ENCODE peak calls at places on chromosomes 2 and 18, in six cellular contexts. One of them, this sample, is unnamed.
A peak's percentile ranks its signal among the peaks of the same experiment; 100 is the strongest.

GRCh38 chr2:215358891-215359575 is 47.2 kb downstream of the ATIC start:
- DNase-seq in IMR-90: peak; percentile 47
- DNase-seq in right lobe of liver: no peak
- DNase-seq in gastrocnemius medialis: no peak
- DNase-seq in HepG2: no peak
- DNase-seq in body of pancreas: no peak
- DNase-seq in this sample: no peak

GRCh38 chr2:168198476-168199192 is 48.8 kb downstream of the STK39 start:
- DNase-seq in IMR-90: peak; percentile 76
- DNase-seq in gastrocnemius medialis: no peak
- DNase-seq in HepG2: peak; percentile 82
- DNase-seq in right lobe of liver: no peak
- DNase-seq in body of pancreas: no peak
- DNase-seq in this sample: no peak

GRCh38 chr18:55510809-55511208 is 77.2 kb downstream of the TCF4 start:
- DNase-seq in HepG2: no peak
- DNase-seq in gastrocnemius medialis: no peak
- DNase-seq in body of pancreas: peak; percentile 11
- DNase-seq in IMR-90: peak; percentile 92
- DNase-seq in right lobe of liver: no peak
- DNase-seq in this sample: peak; percentile 30

GRCh38 chr2:197145471-197146056 is 165.0 kb downstream of the ANKRD44 start:
- DNase-seq in right lobe of liver: no peak
- DNase-seq in IMR-90: no peak
- DNase-seq in gastrocnemius medialis: no peak
- DNase-seq in HepG2: no peak
- DNase-seq in body of pancreas: peak; percentile 12
- DNase-seq in this sample: no peak

GRCh38 chr2:47088371-47089082 is 66.6 kb downstream of the STPG4 start:
- DNase-seq in gastrocnemius medialis: no peak
- DNase-seq in body of pancreas: no peak
- DNase-seq in IMR-90: peak; percentile 56
- DNase-seq in HepG2: peak; percentile 47
- DNase-seq in right lobe of liver: no peak
- DNase-seq in this sample: no peak

GRCh38 chr2:80068068-80068467 is 236.5 kb downstream of the LRRTM1 start:
- DNase-seq in IMR-90: no peak
- DNase-seq in HepG2: no peak
- DNase-seq in right lobe of liver: no peak
- DNase-seq in gastrocnemius medialis: no peak
- DNase-seq in body of pancreas: no peak
- DNase-seq in this sample: no peak

GRCh38 chr2:221758076-221758475 is 186.0 kb upstream of the EPHA4 start:
- DNase-seq in HepG2: no peak
- DNase-seq in body of pancreas: no peak
- DNase-seq in gastrocnemius medialis: no peak
- DNase-seq in IMR-90: no peak
- DNase-seq in right lobe of liver: no peak
- DNase-seq in this sample: no peak

GRCh38 chr2:63862802-63863201 is 21.1 kb downstream of the UGP2 start:
- DNase-seq in HepG2: peak; percentile 67
- DNase-seq in body of pancreas: no peak
- DNase-seq in IMR-90: peak; percentile 48
- DNase-seq in gastrocnemius medialis: no peak
- DNase-seq in right lobe of liver: no peak
- DNase-seq in this sample: no peak

GRCh38 chr2:45170191-45170975 is 161.1 kb upstream of the SIX2 start:
- DNase-seq in HepG2: no peak
- DNase-seq in gastrocnemius medialis: no peak
- DNase-seq in IMR-90: no peak
- DNase-seq in body of pancreas: no peak
- DNase-seq in right lobe of liver: no peak
- DNase-seq in this sample: no peak

GRCh38 chr2:45170976-45171514 is 161.8 kb upstream of the SIX2 start:
- DNase-seq in IMR-90: no peak
- DNase-seq in gastrocnemius medialis: no peak
- DNase-seq in body of pancreas: no peak
- DNase-seq in right lobe of liver: no peak
- DNase-seq in HepG2: no peak
- DNase-seq in this sample: no peak

GRCh38 chr2:45176399-45176798 is 167.1 kb upstream of the SIX2 start:
- DNase-seq in right lobe of liver: no peak
- DNase-seq in HepG2: no peak
- DNase-seq in IMR-90: no peak
- DNase-seq in gastrocnemius medialis: no peak
- DNase-seq in body of pancreas: no peak
- DNase-seq in this sample: no peak

GRCh38 chr2:45172993-45173392 is 163.7 kb upstream of the SIX2 start:
- DNase-seq in body of pancreas: no peak
- DNase-seq in IMR-90: no peak
- DNase-seq in right lobe of liver: no peak
- DNase-seq in HepG2: no peak
- DNase-seq in gastrocnemius medialis: no peak
- DNase-seq in this sample: no peak

DNA sequence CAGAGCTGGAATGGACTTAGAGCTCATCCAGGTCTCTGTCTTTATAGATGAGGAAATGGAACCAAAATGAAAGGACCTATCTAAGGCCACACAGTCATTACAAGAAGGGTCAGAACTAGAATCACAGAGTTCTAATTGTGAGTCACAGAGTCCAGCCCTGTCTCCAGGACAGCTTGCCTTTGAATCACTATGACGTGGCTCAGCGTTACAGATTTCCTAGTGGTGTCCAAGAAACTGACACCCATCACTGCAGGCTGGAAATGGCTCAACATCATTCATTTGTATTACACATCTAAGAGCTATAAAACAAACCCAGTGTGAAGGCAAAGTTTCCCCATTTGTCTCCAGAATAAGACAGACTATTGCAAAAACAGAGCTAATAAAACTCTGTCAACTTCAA is 164.3 kb upstream of the SIX2 start:
- DNase-seq in HepG2: no peak
- DNase-seq in right lobe of liver: no peak
- DNase-seq in IMR-90: peak; percentile 93
- DNase-seq in body of pancreas: peak; percentile 15
- DNase-seq in gastrocnemius medialis: peak; percentile 51
- DNase-seq in this sample: no peak
- TF ChIP-seq CTCF in HepG2: no peak
- TF ChIP-seq CTCF in right lobe of liver: no peak
- TF ChIP-seq CTCF in IMR-90: no peak
- TF ChIP-seq CTCF in body of pancreas: no peak
- TF ChIP-seq CTCF in gastrocnemius medialis: peak; percentile 24
- TF ChIP-seq CTCF in this sample: no peak

GRCh38 chr2:234981197-234982095 is 29.6 kb downstream of the SH3BP4 start:
- DNase-seq in gastrocnemius medialis: peak; percentile 46
- DNase-seq in body of pancreas: peak; percentile 81
- DNase-seq in right lobe of liver: peak; percentile 76
- DNase-seq in IMR-90: peak; percentile 100
- DNase-seq in HepG2: peak; percentile 94
- DNase-seq in this sample: peak; percentile 66
- H3K4me3 ChIP-seq in gastrocnemius medialis: peak overlapping the region; percentile 12
- H3K4me3 ChIP-seq in body of pancreas: no peak overlapping the region
- H3K4me3 ChIP-seq in right lobe of liver: no peak overlapping the region
- H3K4me3 ChIP-seq in IMR-90: no peak overlapping the region
- H3K4me3 ChIP-seq in HepG2: peak overlapping the region; percentile 41
- H3K4me3 ChIP-seq in this sample: no peak overlapping the region

DNA sequence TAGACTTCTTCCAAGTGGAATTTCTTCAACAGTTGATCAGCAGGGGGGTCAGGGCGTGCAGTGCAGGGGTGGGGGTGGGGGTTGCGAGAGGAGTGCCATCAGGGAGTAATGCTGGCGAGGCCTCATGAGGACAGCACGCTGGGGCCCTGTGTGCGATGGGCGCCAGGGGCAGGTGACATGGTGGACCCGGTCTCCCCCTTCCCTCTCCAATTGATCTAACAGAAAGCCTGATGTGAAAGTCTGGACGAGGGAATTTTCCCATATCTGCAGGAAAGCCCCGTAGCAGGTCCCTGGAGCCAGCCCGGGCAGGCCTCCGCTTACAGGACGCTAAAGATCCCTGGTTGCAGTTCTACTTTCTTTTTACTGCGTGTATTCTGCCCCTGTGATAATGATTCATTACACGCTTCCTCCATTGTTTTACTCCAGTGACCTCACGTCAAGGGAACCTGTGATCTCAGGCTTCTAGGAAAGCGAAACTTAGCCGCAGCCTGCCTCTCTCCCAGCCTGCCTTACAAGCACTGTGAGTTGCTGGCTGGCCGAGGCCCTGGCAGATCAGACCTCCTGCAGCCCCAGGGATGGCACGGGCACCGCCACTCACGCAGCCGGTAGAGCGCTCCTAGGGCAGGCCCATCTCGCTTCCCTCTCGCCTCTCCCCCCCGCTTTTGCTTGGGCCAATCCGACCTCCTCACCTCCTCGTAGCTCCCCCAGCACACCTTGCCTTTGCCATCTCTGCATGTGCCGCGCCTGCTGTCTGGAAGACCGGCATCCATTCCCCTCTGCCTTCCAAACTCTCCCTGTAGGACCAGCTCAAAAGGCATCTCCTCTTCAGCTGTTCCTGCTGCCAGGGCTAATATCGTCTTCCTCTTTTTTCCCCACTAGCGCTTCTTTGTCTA is 19.2 kb downstream of the NEURL3 start:
- DNase-seq in body of pancreas: peak; percentile 85
- DNase-seq in IMR-90: peak; percentile 87
- DNase-seq in gastrocnemius medialis: peak; percentile 53
- DNase-seq in HepG2: peak; percentile 48
- DNase-seq in right lobe of liver: peak; percentile 76
- DNase-seq in this sample: no peak
- TF ChIP-seq POLR2A in body of pancreas: peak; percentile 25
- TF ChIP-seq POLR2A in IMR-90: no peak
- TF ChIP-seq POLR2A in gastrocnemius medialis: peak; percentile 32
- TF ChIP-seq POLR2A in HepG2: no peak
- TF ChIP-seq POLR2A in right lobe of liver: peak; percentile 46
- TF ChIP-seq POLR2A in this sample: no peak

GRCh38 chr2:209936106-209936663 is 66.3 kb upstream of the RPE start:
- DNase-seq in HepG2: no peak
- DNase-seq in gastrocnemius medialis: no peak
- DNase-seq in right lobe of liver: no peak
- DNase-seq in IMR-90: no peak
- DNase-seq in body of pancreas: peak; percentile 41
- DNase-seq in this sample: no peak
- TF ChIP-seq CTCF in HepG2: peak; percentile 16
- TF ChIP-seq CTCF in gastrocnemius medialis: no peak
- TF ChIP-seq CTCF in right lobe of liver: no peak
- TF ChIP-seq CTCF in IMR-90: peak; percentile 8
- TF ChIP-seq CTCF in body of pancreas: peak; percentile 64
- TF ChIP-seq CTCF in this sample: no peak

GRCh38 chr18:79507546-79508480 is 112.1 kb downstream of the NFATC1 start:
- DNase-seq in right lobe of liver: peak; percentile 81
- DNase-seq in IMR-90: peak; percentile 41
- DNase-seq in body of pancreas: peak; percentile 58
- DNase-seq in HepG2: no peak
- DNase-seq in gastrocnemius medialis: peak; percentile 76
- DNase-seq in this sample: peak; percentile 93
- H3K4me3 ChIP-seq in right lobe of liver: peak overlapping the region; percentile 22
- H3K4me3 ChIP-seq in IMR-90: no peak overlapping the region
- H3K4me3 ChIP-seq in body of pancreas: no peak overlapping the region
- H3K4me3 ChIP-seq in HepG2: no peak overlapping the region
- H3K4me3 ChIP-seq in gastrocnemius medialis: peak overlapping the region; percentile 57
- H3K4me3 ChIP-seq in this sample: no peak overlapping the region

GRCh38 chr2:236889081-236889780 is 196.5 kb upstream of the COPS8 start:
- DNase-seq in body of pancreas: peak; percentile 40
- DNase-seq in gastrocnemius medialis: no peak
- DNase-seq in IMR-90: no peak
- DNase-seq in right lobe of liver: no peak
- DNase-seq in HepG2: no peak
- DNase-seq in this sample: no peak

GRCh38 chr2:236887519-236887918 is 198.2 kb upstream of the COPS8 start:
- DNase-seq in body of pancreas: no peak
- DNase-seq in IMR-90: peak; percentile 28
- DNase-seq in gastrocnemius medialis: no peak
- DNase-seq in HepG2: no peak
- DNase-seq in right lobe of liver: no peak
- DNase-seq in this sample: peak; percentile 91

GRCh38 chr2:236888766-236889035 is 197.0 kb upstream of the COPS8 start:
- DNase-seq in IMR-90: no peak
- DNase-seq in body of pancreas: no peak
- DNase-seq in HepG2: no peak
- DNase-seq in right lobe of liver: no peak
- DNase-seq in gastrocnemius medialis: no peak
- DNase-seq in this sample: no peak

GRCh38 chr2:236889791-236890704 is 195.6 kb upstream of the COPS8 start:
- DNase-seq in right lobe of liver: no peak
- DNase-seq in HepG2: no peak
- DNase-seq in body of pancreas: no peak
- DNase-seq in gastrocnemius medialis: no peak
- DNase-seq in IMR-90: no peak
- DNase-seq in this sample: peak; percentile 58

DNA sequence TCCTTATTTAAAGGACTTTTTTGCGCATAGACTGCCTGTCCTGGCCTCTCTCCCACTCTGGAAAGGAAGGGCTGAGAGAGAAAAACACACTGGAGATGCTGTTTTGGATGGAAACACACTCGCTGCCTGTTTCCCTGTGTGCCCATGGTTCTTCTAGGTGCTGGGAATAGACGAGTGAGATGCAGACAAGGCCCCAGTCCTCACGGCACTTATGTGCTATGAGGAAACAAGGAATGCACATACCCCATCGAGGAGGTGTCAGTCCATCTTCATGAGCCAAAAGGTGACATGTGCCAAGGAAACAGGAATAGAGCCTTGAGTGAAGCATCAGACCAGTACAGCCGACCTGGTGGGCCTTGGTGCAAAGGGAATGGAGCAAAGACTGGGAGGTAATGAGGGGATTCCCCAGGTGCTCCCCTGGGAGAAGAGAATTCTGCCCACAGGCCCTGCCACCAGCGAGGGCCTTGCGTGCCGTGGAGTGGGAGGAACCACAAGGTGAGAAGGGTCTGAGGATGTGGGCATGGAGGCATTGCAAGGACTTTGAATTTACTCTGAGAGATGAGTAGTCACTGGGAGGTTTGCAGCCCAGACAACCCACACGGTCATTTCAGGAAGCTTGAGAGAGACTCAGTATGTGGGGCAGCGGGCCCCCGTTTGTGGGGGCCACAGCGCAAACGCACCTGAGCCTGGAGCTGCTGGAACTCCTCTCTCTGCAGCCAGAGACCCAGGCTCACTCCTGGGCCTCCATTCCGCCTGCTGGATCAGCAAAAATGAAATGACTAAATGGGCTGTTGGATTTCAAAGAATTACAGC is 197.5 kb upstream of the COPS8 start:
- DNase-seq in IMR-90: no peak
- DNase-seq in HepG2: no peak
- DNase-seq in gastrocnemius medialis: no peak
- DNase-seq in body of pancreas: no peak
- DNase-seq in right lobe of liver: no peak
- DNase-seq in this sample: no peak
- TF ChIP-seq POLR2A in IMR-90: no peak
- TF ChIP-seq POLR2A in HepG2: no peak
- TF ChIP-seq POLR2A in gastrocnemius medialis: no peak
- TF ChIP-seq POLR2A in body of pancreas: no peak
- TF ChIP-seq POLR2A in right lobe of liver: no peak
- TF ChIP-seq POLR2A in this sample: no peak

This sample was measured in lower leg skin.